ENCODE peak calls at places on chromosomes 13 and 19, in six cellular contexts. K is ELR, O is neural crest cell, Z is T-helper 1 cell, X is NCI-H446 treated with DMSO at 0.1 percent for 48 hours, I is ascending aorta. W is an unnamed sample.

GRCh38 chr19:39413903-39414608 is 1.6 kb downstream of the PLEKHG2 start:
- DNase-seq in K (peak; percentile 42), O (no peak), X (no peak), Z (no peak), I (peak; percentile 84), W (no peak)

GRCh38 chr13:102317593-102317992 is 84.3 kb downstream of the FGF14 start:
- DNase-seq in K (no peak), I (peak; percentile 89), Z (no peak), O (no peak), X (no peak), W (no peak)

GRCh38 chr13:113203507-113204377 is 4.7 kb downstream of the PCID2 start:
- DNase-seq in I (no peak), K (no peak), X (no peak), O (no peak), Z (no peak), W (no peak)

GRCh38 chr13:73273737-73274136 is 214.9 kb downstream of the KLF5 start:
- DNase-seq in Z (no peak), I (no peak), X (no peak), O (no peak), K (peak; percentile 77), W (no peak)

GRCh38 chr19:10004617-10005016 is 5.7 kb downstream of the COL5A3 start:
- DNase-seq in K (no peak), Z (no peak), X (no peak), O (no peak), I (no peak), W (no peak)

GRCh38 chr13:19601749-19602725 is 31.4 kb upstream of the MPHOSPH8 start:
- DNase-seq in X (peak; percentile 18), K (peak; percentile 64), O (peak; percentile 42), I (no peak), Z (peak; percentile 5), W (peak; percentile 82)

GRCh38 chr19:10260141-10260584 is 8.1 kb downstream of the MRPL4 start:
- DNase-seq in K (peak; percentile 35), X (no peak), Z (peak; percentile 19), O (no peak), I (no peak), W (peak; percentile 73)

GRCh38 chr19:20503536-20503935 is 62.0 kb downstream of the ZNF737 start:
- DNase-seq in Z (no peak), I (no peak), K (peak; percentile 46), X (peak; percentile 27), O (no peak), W (no peak)

GRCh38 chr19:33094504-33095067 is 13.6 kb downstream of the GPATCH1 start:
- DNase-seq in O (no peak), Z (no peak), I (no peak), K (no peak), X (no peak), W (no peak)

GRCh38 chr19:55091955-55092354 is 16.3 kb downstream of the EPS8L1 start:
- DNase-seq in Z (no peak), X (no peak), I (no peak), O (peak; percentile 39), K (no peak), W (no peak)

GRCh38 chr19:56372281-56372680 is 21.1 kb downstream of the ZNF582 start:
- DNase-seq in O (no peak), K (no peak), Z (no peak), X (no peak), I (no peak), W (no peak)

GRCh38 chr13:76027131-76027530 is 391.0 kb downstream of the LMO7 start:
- DNase-seq in I (no peak), X (no peak), O (no peak), K (no peak), Z (no peak), W (no peak)

GRCh38 chr19:47381653-47382279 is 32.7 kb downstream of the DHX34 start:
- DNase-seq in K (no peak), I (no peak), X (no peak), Z (no peak), O (no peak), W (no peak)

GRCh38 chr13:28582225-28582891 is 76.6 kb upstream of the POMP start:
- DNase-seq in K (no peak), I (no peak), X (no peak), O (no peak), Z (no peak), W (no peak)

GRCh38 chr19:47158879-47159509 is 28.4 kb downstream of the SAE1 start:
- DNase-seq in O (no peak), I (no peak), X (no peak), Z (peak; percentile 21), K (peak; percentile 33), W (no peak)

GRCh38 chr13:113470073-113470472 is 16.8 kb upstream of the ADPRHL1 start:
- DNase-seq in K (no peak), O (no peak), X (no peak), Z (no peak), I (no peak), W (no peak)

W was measured in SW480.